ENCODE peak calls at places on chromosomes 5 and 9, in four cellular contexts. K is HepG2, A is K562, T is H1. J is an unnamed sample.

GRCh38 chr9:112669326-112669725 is 48.6 kb downstream of the INIP start:
- DNase-seq in A (no peak), T (no peak), K (no peak), J (no peak)

GRCh38 chr5:175385691-175386360 is 58.2 kb downstream of the DRD1 start:
- DNase-seq in A (no peak), T (no peak), K (no peak), J (no peak)

GRCh38 chr5:64161420-64161819 is 4.2 kb upstream of the RNF180 start:
- DNase-seq in A (no peak), K (no peak), T (no peak), J (no peak)

GRCh38 chr5:59039003-59039295 is 456.1 kb downstream of the RAB3C start:
- DNase-seq in T (no peak), K (no peak), A (no peak), J (no peak)

GRCh38 chr9:89678394-89679005 is 73.7 kb downstream of the GADD45G start:
- DNase-seq in A (no peak), K (no peak), T (no peak), J (no peak)

GRCh38 chr5:69167488-69167845 is 517 bp downstream of the CCNB1 start:
- DNase-seq in A (peak; percentile 29), K (no peak), T (no peak), J (no peak)

GRCh38 chr9:136366826-136367225 is 3.3 kb upstream of the DNLZ start:
- DNase-seq in A (no peak), T (no peak), K (no peak), J (no peak)

GRCh38 chr5:67003906-67004729 is 192.5 kb downstream of the CD180 start:
- DNase-seq in A (peak; percentile 79), T (peak; percentile 62), K (peak; percentile 96), J (peak; percentile 9)

GRCh38 chr9:137452761-137453642 is 6.1 kb downstream of the NSMF start:
- DNase-seq in T (no peak), A (no peak), K (no peak), J (no peak)

GRCh38 chr9:14517154-14517906 is 175.9 kb downstream of the ZDHHC21 start:
- DNase-seq in T (no peak), A (no peak), K (no peak), J (no peak)

GRCh38 chr5:60794691-60795090 is 49.4 kb downstream of the ELOVL7 start:
- DNase-seq in A (peak; percentile 11), K (no peak), T (no peak), J (no peak)

GRCh38 chr9:128972956-128973355 is 25.5 kb downstream of the NUP188 start:
- DNase-seq in A (no peak), T (no peak), K (no peak), J (no peak)

GRCh38 chr9:131030978-131031641 is 22.1 kb downstream of the LAMC3 start:
- DNase-seq in A (peak; percentile 59), K (no peak), T (no peak), J (no peak)

GRCh38 chr9:133320421-133320881 is 15.5 kb downstream of the SURF6 start:
- DNase-seq in K (no peak), A (no peak), T (no peak), J (no peak)

GRCh38 chr5:136113606-136114005 is 19.0 kb upstream of the SMAD5 start:
- DNase-seq in K (no peak), A (no peak), T (no peak), J (no peak)

GRCh38 chr9:114138537-114138936 is 16.8 kb upstream of the COL27A1 start:
- DNase-seq in A (peak; percentile 18), K (no peak), T (no peak), J (no peak)

GRCh38 chr9:16425572-16425971 is 444.9 kb downstream of the BNC2 start:
- DNase-seq in A (no peak), K (no peak), T (no peak), J (no peak)

GRCh38 chr9:123324767-123325183 is 31.2 kb upstream of the CRB2 start:
- DNase-seq in A (no peak), T (no peak), K (peak; percentile 70), J (no peak)

GRCh38 chr5:127400524-127400923 is 109.9 kb downstream of the MEGF10 start:
- DNase-seq in K (no peak), T (no peak), A (no peak), J (no peak)

GRCh38 chr5:66356011-66356565 is 212.0 kb downstream of the SREK1 start:
- DNase-seq in T (no peak), K (no peak), A (no peak), J (no peak)

GRCh38 chr5:141050622-141051525 is at the start of gene PCDHB1:
- DNase-seq in K (no peak), A (no peak), T (no peak), J (no peak)

GRCh38 chr9:38362912-38363588 is 29.5 kb upstream of the ALDH1B1 start:
- DNase-seq in T (no peak), K (peak; percentile 49), A (peak; percentile 32), J (peak; percentile 35)

GRCh38 chr5:52842111-52842510 is 54.4 kb downstream of the ITGA1 start:
- DNase-seq in K (no peak), A (no peak), T (no peak), J (no peak)

GRCh38 chr9:98222885-98223640 is 30.6 kb upstream of the CORO2A start:
- DNase-seq in K (peak; percentile 81), A (no peak), T (no peak), J (no peak)

GRCh38 chr5:133460172-133460758 is 152.1 kb downstream of the FSTL4 start:
- DNase-seq in T (peak; percentile 31), K (no peak), A (peak; percentile 79), J (no peak)

GRCh38 chr9:80540387-80540786 is 968.6 kb downstream of the TLE4 start:
- DNase-seq in T (no peak), K (no peak), A (no peak), J (no peak)

GRCh38 chr9:114879165-114879564 is 51.2 kb downstream of the TNFSF8 start:
- DNase-seq in K (no peak), T (no peak), A (no peak), J (no peak)

GRCh38 chr5:61467766-61468482 is 135.9 kb downstream of the ZSWIM6 start:
- DNase-seq in T (no peak), K (no peak), A (no peak), J (no peak)

GRCh38 chr5:147310059-147310704 is 75.4 kb downstream of the STK32A start:
- DNase-seq in A (no peak), K (no peak), T (no peak), J (no peak)

GRCh38 chr5:112475747-112476435 is 56.8 kb upstream of the EPB41L4A start:
- DNase-seq in T (no peak), A (no peak), K (no peak), J (no peak)

GRCh38 chr9:124037790-124038189 is 26.2 kb downstream of the LHX2 start:
- DNase-seq in K (no peak), A (no peak), T (no peak), J (no peak)

GRCh38 chr9:124511426-124511840 is 4.2 kb upstream of the NR5A1 start:
- DNase-seq in A (peak; percentile 51), T (no peak), K (peak; percentile 52), J (no peak)

GRCh38 chr5:2131826-2132496 is 249.2 kb upstream of the IRX4 start:
- DNase-seq in A (no peak), T (no peak), K (no peak), J (no peak)

GRCh38 chr9:134969401-134969800 is 51.7 kb upstream of the FCN1 start:
- DNase-seq in K (no peak), T (no peak), A (no peak), J (no peak)

GRCh38 chr9:134970198-134970597 is 52.5 kb upstream of the FCN1 start:
- DNase-seq in K (no peak), A (no peak), T (no peak), J (no peak)

GRCh38 chr9:134970719-134971118 is 53.0 kb upstream of the FCN1 start:
- DNase-seq in A (no peak), T (no peak), K (no peak), J (no peak)

GRCh38 chr9:134971196-134971595 is 53.5 kb upstream of the FCN1 start:
- DNase-seq in A (no peak), K (no peak), T (no peak), J (no peak)

GRCh38 chr9:134972140-134972539 is 54.4 kb upstream of the FCN1 start:
- DNase-seq in A (no peak), K (no peak), T (no peak), J (no peak)
- TF ChIP-seq HDAC2 in A (no peak), K (no peak), T (no peak), J (no peak)

GRCh38 chr5:34064656-34065055 is 21.6 kb upstream of the C1QTNF3 start:
- DNase-seq in K (no peak), T (no peak), A (no peak), J (no peak)

GRCh38 chr5:34059997-34060396 is 17.0 kb upstream of the C1QTNF3 start:
- DNase-seq in A (no peak), K (no peak), T (no peak), J (no peak)

GRCh38 chr5:34058532-34058931 is 15.5 kb upstream of the C1QTNF3 start:
- DNase-seq in T (no peak), A (no peak), K (no peak), J (no peak)

GRCh38 chr5:34061993-34062392 is 19.0 kb upstream of the C1QTNF3 start:
- DNase-seq in T (no peak), K (peak; percentile 51), A (no peak), J (no peak)

GRCh38 chr5:34062419-34062818 is 19.4 kb upstream of the C1QTNF3 start:
- DNase-seq in A (no peak), K (no peak), T (no peak), J (no peak)
- H3K79me2 ChIP-seq in A (no peaks in the 10 kb centered on the region), K (no peaks in the 10 kb centered on the region), T (no peaks in the 10 kb centered on the region), J (no peaks in the 10 kb centered on the region)

DNA sequence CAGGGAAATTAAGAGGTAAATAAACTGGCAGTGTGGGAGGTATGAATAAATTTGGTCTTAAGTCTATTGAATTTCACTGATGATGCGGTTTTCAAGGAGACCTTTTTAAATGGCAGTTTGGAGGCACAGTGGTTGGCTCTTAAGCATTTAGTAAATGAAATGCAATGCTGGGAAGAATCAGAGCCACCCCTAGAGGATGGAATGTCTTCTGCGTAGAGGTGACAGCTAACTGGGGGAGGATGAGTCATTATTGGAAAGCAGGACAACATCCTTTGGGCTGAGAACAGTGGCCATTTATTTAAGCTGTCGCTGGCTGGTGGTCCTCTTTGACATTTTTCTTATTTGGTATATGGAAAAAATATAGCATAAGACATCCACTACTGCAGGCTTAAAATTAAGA is 163.2 kb downstream of the SH3GL2 start:
- DNase-seq in A (no peak), K (no peak), T (peak; percentile 47), J (no peak)
- TF ChIP-seq HDAC2 in A (no peak), K (no peak), T (no peak), J (no peak)

GRCh38 chr5:139662617-139663016 is 14.5 kb downstream of the CXXC5 start:
- DNase-seq in T (no peak), A (no peak), K (no peak), J (no peak)

GRCh38 chr5:139663207-139663606 is 15.1 kb downstream of the CXXC5 start:
- DNase-seq in T (no peak), K (no peak), A (no peak), J (no peak)

GRCh38 chr5:139664727-139665351 is 16.7 kb downstream of the CXXC5 start:
- DNase-seq in K (no peak), T (no peak), A (no peak), J (no peak)

GRCh38 chr5:139664273-139664693 is 16.1 kb downstream of the CXXC5 start:
- DNase-seq in K (no peak), A (no peak), T (no peak), J (peak; percentile 80)

DNA sequence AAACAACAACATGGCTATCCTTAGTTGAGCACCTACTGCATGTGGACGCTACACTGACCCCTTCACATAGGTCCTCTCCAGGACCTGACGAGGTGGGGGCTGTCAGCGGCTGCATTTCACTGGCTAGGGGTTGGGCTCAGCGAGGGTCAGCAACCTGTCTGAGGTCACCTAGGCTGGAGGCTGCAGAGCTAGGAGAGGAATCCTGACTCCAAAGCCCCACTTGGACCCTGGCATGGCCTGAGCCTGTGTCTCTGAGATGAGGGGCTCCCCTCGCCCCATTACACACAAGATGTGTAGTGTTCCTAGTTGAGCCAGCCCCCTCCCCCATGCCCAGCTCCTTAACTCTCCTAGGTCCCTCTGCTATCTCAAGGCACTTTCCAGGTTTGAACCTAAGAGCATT is 15.6 kb downstream of the CXXC5 start:
- DNase-seq in A (no peak), T (no peak), K (no peak), J (no peak)
- H3K79me2 ChIP-seq in A (peaks cover 100% of the 10 kb centered on the region), T (peaks cover 11% of the 10 kb centered on the region), K (peaks cover 91% of the 10 kb centered on the region), J (peaks cover 99% of the 10 kb centered on the region)